ENCODE peak calls at places on chromosomes 6 and 20, in four cellular contexts. M is A549; L is CD8-positive, alpha-beta T cell; D is left ventricle myocardium inferior. O is an unnamed sample. For H3K4me1, the result is how much of the 10 kb centered on the place peaks cover.

GRCh38 chr6:159974932-159975331 is 6.0 kb downstream of the IGF2R start:
- DNase-seq in D (no peak), M (no peak), L (no peak), O (no peak)

GRCh38 chr6:29965873-29966601 is 23.7 kb downstream of the HLA-A start:
- DNase-seq in L (peak), D (peak), M (peak), O (peak)

GRCh38 chr6:46056906-46057529 is 41.4 kb upstream of the CLIC5 start:
- DNase-seq in M (no peak), L (no peak), D (no peak), O (no peak)

GRCh38 chr20:13274311-13274965 is 53.4 kb downstream of the ISM1 start:
- DNase-seq in M (no peak), L (no peak), D (no peak), O (no peak)

GRCh38 chr20:56515657-56516381 is 8.7 kb upstream of the FAM209A start:
- DNase-seq in M (no peak), L (no peak), D (no peak), O (no peak)

GRCh38 chr6:113457751-113458150 is 399.4 kb upstream of the MARCKS start:
- DNase-seq in L (no peak), D (no peak), M (no peak), O (no peak)

GRCh38 chr20:14470231-14470894 is 133.0 kb upstream of the FLRT3 start:
- DNase-seq in M (peak), D (no peak), L (no peak), O (no peak)

GRCh38 chr20:48275325-48275724 is 490.0 kb upstream of the SULF2 start:
- DNase-seq in M (no peak), D (no peak), L (no peak), O (no peak)

GRCh38 chr6:63295553-63295952 is 24.2 kb downstream of the LGSN start:
- DNase-seq in L (no peak), D (no peak), M (no peak), O (no peak)

GRCh38 chr6:27592107-27592480 is 119.2 kb upstream of the ZNF184 start:
- DNase-seq in L (no peak), M (peak), D (no peak), O (peak)

GRCh38 chr6:15989397-15989796 is 139.5 kb upstream of the MYLIP start:
- DNase-seq in D (no peak), M (no peak), L (no peak), O (no peak)

GRCh38 chr20:14374191-14374590 is 36.8 kb upstream of the FLRT3 start:
- DNase-seq in L (no peak), M (no peak), D (no peak), O (no peak)

GRCh38 chr6:106223300-106223930 is 102.1 kb downstream of the ATG5 start:
- DNase-seq in D (peak), M (peak), L (peak), O (peak)

GRCh38 chr6:111798281-111798725 is 74.9 kb downstream of the FYN start:
- DNase-seq in D (no peak), M (no peak), L (no peak), O (no peak)

GRCh38 chr6:112251170-112251945 is 3.0 kb downstream of the LAMA4 start:
- DNase-seq in D (peak), L (no peak), M (no peak), O (no peak)

GRCh38 chr20:48178607-48179006 is 393.3 kb upstream of the SULF2 start:
- DNase-seq in L (no peak), D (no peak), M (no peak), O (no peak)

GRCh38 chr6:17885079-17885478 is 102.4 kb downstream of the KIF13A start:
- DNase-seq in M (no peak), L (no peak), D (no peak), O (no peak)

GRCh38 chr20:57385940-57386339 is 5.3 kb upstream of the RBM38 start:
- DNase-seq in L (no peak), D (no peak), M (no peak), O (no peak)

GRCh38 chr6:35426074-35426473 is 26.1 kb upstream of the FANCE start:
- DNase-seq in L (no peak), M (no peak), D (no peak), O (no peak)

GRCh38 chr6:10316327-10316726 is 98.5 kb downstream of the TFAP2A start:
- DNase-seq in M (no peak), L (no peak), D (no peak), O (peak)
- H3K4me1 ChIP-seq in M (under half), L (under half), D (under half), O (under half)

GRCh38 chr20:6944292-6944691 is 176.8 kb downstream of the BMP2 start:
- DNase-seq in D (no peak), L (no peak), M (no peak), O (no peak)
- TF ChIP-seq CTCF in D (no peak), L (no peak), M (no peak), O (no peak)

DNA sequence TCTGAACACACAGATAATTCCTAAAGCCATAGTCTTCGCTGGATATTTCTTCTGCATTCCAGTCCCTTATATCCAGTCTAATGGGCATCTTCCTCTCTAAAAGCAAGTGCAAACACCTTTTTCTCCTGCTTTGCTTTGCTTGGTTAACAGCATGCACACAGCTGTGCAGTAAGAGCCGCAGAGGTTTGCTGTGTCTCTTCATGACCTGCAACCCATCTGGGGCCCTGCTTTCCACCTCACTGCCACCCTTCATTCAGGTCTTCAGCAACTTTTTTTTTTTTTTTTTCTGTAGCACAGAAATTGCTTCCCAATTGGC is 14.4 kb downstream of the NEDD9 start:
- DNase-seq in D (no peak), M (peak), L (no peak), O (no peak)
- H3K4me1 ChIP-seq in D (half or more), M (half or more), L (under half), O (under half)

GRCh38 chr6:136036071-136036380 is 184.5 kb downstream of the PDE7B start:
- DNase-seq in L (no peak), M (no peak), D (no peak), O (no peak)

GRCh38 chr6:136034422-136034821 is 182.9 kb downstream of the PDE7B start:
- DNase-seq in D (no peak), M (no peak), L (no peak), O (no peak)

GRCh38 chr6:136030131-136030530 is 178.6 kb downstream of the PDE7B start:
- DNase-seq in L (no peak), D (no peak), M (no peak), O (no peak)

GRCh38 chr6:136035378-136036070 is 184.0 kb downstream of the PDE7B start:
- DNase-seq in D (no peak), M (peak), L (no peak), O (no peak)

GRCh38 chr6:136031982-136032381 is 180.5 kb downstream of the PDE7B start:
- DNase-seq in L (no peak), M (peak), D (no peak), O (no peak)
- TF ChIP-seq CTCF in L (peak), M (peak), D (peak), O (peak)

GRCh38 chr20:4325548-4326187 is 310.3 kb upstream of the RNF24 start:
- DNase-seq in L (no peak), D (peak), M (no peak), O (no peak)
- H3K4me1 ChIP-seq in L (under half), D (under half), M (under half), O (under half)

GRCh38 chr20:46710149-46710913 is 882 bp downstream of the SLC2A10 start:
- DNase-seq in L (no peak), M (no peak), D (no peak), O (no peak)
- TF ChIP-seq CTCF in L (no peak), M (no peak), D (no peak), O (no peak)

GRCh38 chr20:50521221-50521642 is 11.0 kb downstream of the PTPN1 start:
- DNase-seq in D (no peak), M (no peak), L (no peak), O (no peak)
- H3K4me1 ChIP-seq in D (half or more), M (under half), L (half or more), O (half or more)

DNA sequence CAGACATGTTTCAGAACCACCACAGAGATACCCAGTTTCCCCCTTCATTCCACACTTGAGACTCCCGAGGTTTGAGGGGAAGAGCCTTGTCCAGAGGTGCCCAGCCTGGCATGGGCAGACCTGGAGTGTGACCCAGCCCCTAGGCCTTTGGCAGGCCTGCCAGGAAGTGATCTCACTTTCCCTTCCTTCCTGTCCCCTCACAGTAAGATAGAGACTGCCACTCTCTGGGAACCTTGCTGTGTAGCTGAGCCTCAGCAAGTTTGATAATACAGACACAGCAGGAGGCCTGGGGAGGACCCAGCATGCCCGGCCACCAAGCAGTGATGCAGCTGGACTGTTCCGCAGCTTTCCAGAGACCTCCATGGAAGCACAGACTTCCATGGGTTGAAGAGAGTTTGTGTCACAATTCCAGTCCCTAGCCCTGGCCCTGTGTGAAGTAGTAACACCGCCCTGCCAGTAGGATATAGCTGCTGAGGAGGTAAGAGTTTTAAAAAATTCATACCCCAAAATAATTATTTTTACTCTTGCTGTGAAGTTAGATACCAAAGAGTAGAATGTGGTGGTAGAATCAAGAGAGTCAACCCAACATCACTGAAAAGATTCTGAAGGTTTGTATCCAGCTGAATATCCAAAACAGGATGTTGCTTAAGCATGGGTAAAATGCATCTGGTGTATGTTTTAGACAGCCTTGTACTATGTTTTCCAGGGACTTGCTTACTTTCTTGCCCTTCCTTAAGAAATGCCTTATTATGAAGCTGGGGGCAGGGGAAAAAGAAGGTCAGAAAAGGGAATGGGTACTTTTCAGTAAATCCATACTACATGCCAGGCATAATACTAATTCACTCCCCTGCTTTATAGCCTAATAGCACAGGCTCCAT is 16.3 kb downstream of the PKIG start:
- DNase-seq in L (no peak), M (no peak), D (peak), O (no peak)
- TF ChIP-seq CTCF in L (peak), M (no peak), D (peak), O (peak)

GRCh38 chr6:168248148-168248620 is 71.4 kb downstream of the DACT2 start:
- DNase-seq in D (no peak), M (no peak), L (no peak), O (no peak)
- H3K4me1 ChIP-seq in D (under half), M (under half), L (under half), O (under half)